ENCODE peak calls at places on chromosomes 6 and 20, in four cellular contexts. One of them, this sample, is unnamed.

GRCh38 chr6:93418448-93419303 is 683 bp downstream of the EPHA7 start:
- DNase-seq in K562: no peak
- DNase-seq in GM12878: no peak
- DNase-seq in HepG2: no peak
- DNase-seq in this sample: peak; percentile 71

GRCh38 chr6:163416640-163417253 is 2.2 kb downstream of the QKI start:
- DNase-seq in HepG2: peak; percentile 88
- DNase-seq in GM12878: no peak
- DNase-seq in K562: no peak
- DNase-seq in this sample: no peak

GRCh38 chr6:52522151-52522626 is 54.7 kb downstream of the TRAM2 start:
- DNase-seq in GM12878: no peak
- DNase-seq in K562: no peak
- DNase-seq in HepG2: no peak
- DNase-seq in this sample: no peak

GRCh38 chr20:51574248-51575033 is 31.9 kb upstream of the NFATC2 start:
- DNase-seq in K562: no peak
- DNase-seq in HepG2: no peak
- DNase-seq in GM12878: no peak
- DNase-seq in this sample: no peak

GRCh38 chr6:24274441-24275083 is 83.3 kb downstream of the DCDC2 start:
- DNase-seq in K562: peak; percentile 19
- DNase-seq in HepG2: no peak
- DNase-seq in GM12878: no peak
- DNase-seq in this sample: no peak

GRCh38 chr6:42960243-42961019 is at the start of gene GNMT:
- DNase-seq in K562: no peak
- DNase-seq in GM12878: no peak
- DNase-seq in HepG2: peak; percentile 74
- DNase-seq in this sample: peak; percentile 87

GRCh38 chr20:22910287-22910852 is 124.7 kb upstream of the SSTR4 start:
- DNase-seq in HepG2: no peak
- DNase-seq in K562: no peak
- DNase-seq in GM12878: no peak
- DNase-seq in this sample: no peak

GRCh38 chr20:5222919-5223634 is 93.7 kb downstream of the PROKR2 start:
- DNase-seq in K562: peak; percentile 51
- DNase-seq in GM12878: peak; percentile 13
- DNase-seq in HepG2: peak; percentile 67
- DNase-seq in this sample: peak; percentile 69

GRCh38 chr6:66699385-66699784 is 992.4 kb upstream of the EYS start:
- DNase-seq in K562: no peak
- DNase-seq in HepG2: no peak
- DNase-seq in GM12878: no peak
- DNase-seq in this sample: no peak

GRCh38 chr6:52663120-52663934 is 7.6 kb upstream of the TMEM14A start:
- DNase-seq in K562: peak; percentile 61
- DNase-seq in HepG2: peak; percentile 77
- DNase-seq in GM12878: peak; percentile 66
- DNase-seq in this sample: peak; percentile 42

GRCh38 chr20:62675156-62675871 is 33.0 kb downstream of the SLCO4A1 start:
- DNase-seq in GM12878: no peak
- DNase-seq in HepG2: no peak
- DNase-seq in K562: no peak
- DNase-seq in this sample: no peak

GRCh38 chr20:62679978-62680589 is 28.6 kb upstream of the NTSR1 start:
- DNase-seq in HepG2: no peak
- DNase-seq in GM12878: no peak
- DNase-seq in K562: no peak
- DNase-seq in this sample: no peak

GRCh38 chr20:62678553-62678952 is 30.1 kb upstream of the NTSR1 start:
- DNase-seq in K562: no peak
- DNase-seq in GM12878: no peak
- DNase-seq in HepG2: no peak
- DNase-seq in this sample: no peak

GRCh38 chr20:62676976-62677375 is 31.7 kb upstream of the NTSR1 start:
- DNase-seq in K562: no peak
- DNase-seq in GM12878: no peak
- DNase-seq in HepG2: no peak
- DNase-seq in this sample: no peak

GRCh38 chr20:62677678-62678077 is 31.0 kb upstream of the NTSR1 start:
- DNase-seq in GM12878: no peak
- DNase-seq in K562: no peak
- DNase-seq in HepG2: no peak
- DNase-seq in this sample: no peak
- TF ChIP-seq USF2 in GM12878: no peak
- TF ChIP-seq USF2 in K562: no peak
- TF ChIP-seq USF2 in HepG2: no peak
- TF ChIP-seq USF2 in this sample: no peak

GRCh38 chr20:13212750-13213149 is 8.3 kb upstream of the ISM1 start:
- DNase-seq in K562: no peak
- DNase-seq in GM12878: no peak
- DNase-seq in HepG2: no peak
- DNase-seq in this sample: no peak
- TF ChIP-seq TCF7 in K562: no peak
- TF ChIP-seq TCF7 in GM12878: no peak
- TF ChIP-seq TCF7 in HepG2: no peak
- TF ChIP-seq TCF7 in this sample: no peak

GRCh38 chr6:21312118-21312517 is 281.4 kb upstream of the SOX4 start:
- DNase-seq in GM12878: no peak
- DNase-seq in HepG2: no peak
- DNase-seq in K562: no peak
- DNase-seq in this sample: no peak

GRCh38 chr6:21321076-21321475 is 272.5 kb upstream of the SOX4 start:
- DNase-seq in K562: no peak
- DNase-seq in HepG2: no peak
- DNase-seq in GM12878: no peak
- DNase-seq in this sample: no peak

GRCh38 chr6:21323577-21323976 is 270.0 kb upstream of the SOX4 start:
- DNase-seq in K562: no peak
- DNase-seq in HepG2: no peak
- DNase-seq in GM12878: no peak
- DNase-seq in this sample: no peak

DNA sequence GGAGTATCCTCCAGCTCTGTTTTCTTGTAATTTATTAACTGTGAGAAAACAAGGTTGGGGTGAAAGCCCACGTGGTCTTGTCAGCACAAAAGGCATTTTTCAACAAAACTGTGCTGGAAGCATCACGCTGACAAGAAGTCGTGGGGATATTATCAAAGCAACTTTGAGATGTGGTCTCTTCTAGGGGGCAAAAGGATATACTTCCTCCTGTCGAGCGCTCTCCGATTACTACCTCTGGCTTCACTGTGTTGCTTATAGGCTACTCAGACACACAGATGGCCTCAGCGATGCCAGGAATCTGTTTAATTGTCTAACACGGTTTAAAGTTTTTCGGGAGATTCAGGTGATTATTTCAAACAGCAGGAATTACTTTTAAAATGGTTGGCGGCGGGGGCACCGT is 275.9 kb upstream of the SOX4 start:
- DNase-seq in HepG2: no peak
- DNase-seq in GM12878: no peak
- DNase-seq in K562: no peak
- DNase-seq in this sample: no peak
- TF ChIP-seq USF2 in HepG2: no peak
- TF ChIP-seq USF2 in GM12878: no peak
- TF ChIP-seq USF2 in K562: no peak
- TF ChIP-seq USF2 in this sample: no peak

DNA sequence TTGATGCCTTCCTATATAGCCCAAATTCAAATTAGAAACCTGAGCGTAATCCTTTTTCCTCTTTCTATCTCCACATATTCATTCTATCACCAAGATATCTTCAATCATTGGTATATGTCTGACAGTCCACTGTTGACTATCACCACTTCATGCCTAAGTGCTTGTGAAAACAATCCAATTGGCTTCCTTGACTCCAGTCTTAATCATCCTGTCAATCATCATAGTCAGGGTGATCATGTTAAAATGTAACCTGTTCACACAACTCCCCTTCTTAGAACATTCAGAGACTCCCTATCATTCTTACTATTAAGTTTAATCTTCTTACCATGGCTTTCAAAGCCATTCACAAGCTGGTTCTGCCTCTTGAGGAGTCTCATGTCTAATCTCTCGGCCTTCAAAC is 616.7 kb downstream of the PHF3 start:
- DNase-seq in HepG2: no peak
- DNase-seq in GM12878: no peak
- DNase-seq in K562: no peak
- DNase-seq in this sample: no peak
- TF ChIP-seq TCF7 in HepG2: no peak
- TF ChIP-seq TCF7 in GM12878: no peak
- TF ChIP-seq TCF7 in K562: no peak
- TF ChIP-seq TCF7 in this sample: no peak

DNA sequence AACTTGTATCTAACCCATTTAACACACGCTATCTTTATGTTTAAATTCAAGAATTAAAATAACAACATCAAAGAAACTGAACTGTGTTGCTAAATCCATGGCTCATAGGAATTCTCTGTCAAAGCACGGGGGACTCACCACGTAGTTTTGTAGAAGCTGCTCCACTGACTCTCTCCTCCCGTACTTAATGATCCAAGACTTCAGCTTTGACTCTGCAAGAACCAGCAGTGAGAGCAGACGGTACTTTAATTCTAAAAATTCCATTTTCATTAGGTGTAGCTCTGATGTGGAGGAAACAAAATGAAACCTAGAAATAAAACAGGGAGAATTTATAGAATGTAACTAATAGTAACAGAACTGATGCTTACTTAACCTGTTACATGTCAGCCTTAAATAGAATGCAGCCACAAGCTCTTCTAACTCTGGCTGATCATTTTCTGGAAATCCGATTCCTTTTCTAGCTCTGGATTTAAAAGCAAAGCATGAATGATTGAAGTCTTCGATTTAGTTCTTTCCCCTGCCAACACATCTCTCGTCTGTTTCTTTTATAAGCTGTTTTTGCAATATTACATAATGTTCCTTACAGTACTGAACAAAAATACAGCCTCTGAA is 165.6 kb downstream of the SYNE1 start:
- DNase-seq in HepG2: no peak
- DNase-seq in K562: no peak
- DNase-seq in GM12878: no peak
- DNase-seq in this sample: no peak
- TF ChIP-seq USF2 in HepG2: no peak
- TF ChIP-seq USF2 in K562: no peak
- TF ChIP-seq USF2 in GM12878: no peak
- TF ChIP-seq USF2 in this sample: no peak

GRCh38 chr6:141501616-141502015 is 631.1 kb upstream of the GJE1 start:
- DNase-seq in HepG2: no peak
- DNase-seq in GM12878: no peak
- DNase-seq in K562: no peak
- DNase-seq in this sample: no peak
- TF ChIP-seq TCF7 in HepG2: no peak
- TF ChIP-seq TCF7 in GM12878: no peak
- TF ChIP-seq TCF7 in K562: no peak
- TF ChIP-seq TCF7 in this sample: no peak

This sample was measured in WTC11.